ENCODE peak calls at places on chromosomes 13 and 19, in six cellular contexts. F is coronary artery, B is glutamatergic neuron, T is fibroblast of lung, Z is psoas muscle, U is Panc1. V is an unnamed sample.

GRCh38 chr13:95509521-95510315 is 42.8 kb upstream of the CLDN10 start:
- DNase-seq in B (no peak), T (no peak), Z (no peak), U (no peak), F (no peak), V (no peak)

GRCh38 chr19:872266-872951 is 12.9 kb downstream of the CFD start:
- DNase-seq in F (no peak), U (no peak), B (peak; percentile 73), T (peak; percentile 75), Z (peak; percentile 60), V (peak; percentile 88)

GRCh38 chr13:104782741-104783140 is 1716.5 kb upstream of the SLC10A2 start:
- DNase-seq in Z (no peak), F (no peak), B (no peak), T (no peak), U (no peak), V (no peak)

GRCh38 chr13:107586216-107586615 is 629.1 kb downstream of the LIG4 start:
- DNase-seq in Z (no peak), T (peak; percentile 58), B (no peak), U (no peak), F (no peak), V (no peak)

GRCh38 chr13:99051768-99052455 is 74.0 kb upstream of the DOCK9 start:
- DNase-seq in F (no peak), Z (no peak), B (no peak), U (no peak), T (no peak), V (no peak)

GRCh38 chr19:16139752-16140151 is 3.7 kb upstream of the HSH2D start:
- DNase-seq in U (no peak), F (no peak), T (no peak), Z (no peak), B (no peak), V (no peak)

GRCh38 chr13:111491021-111491420 is 170.6 kb downstream of the TEX29 start:
- DNase-seq in B (no peak), Z (no peak), F (no peak), U (no peak), T (no peak), V (peak; percentile 68)

GRCh38 chr13:22748866-22749586 is 431.8 kb upstream of the SGCG start:
- DNase-seq in B (no peak), Z (no peak), T (no peak), U (no peak), F (no peak), V (no peak)

GRCh38 chr13:75226755-75227435 is 255.1 kb downstream of the TBC1D4 start:
- DNase-seq in B (no peak), T (peak; percentile 88), U (no peak), F (no peak), Z (no peak), V (no peak)

GRCh38 chr13:38463047-38463446 is 113.4 kb downstream of the UFM1 start:
- DNase-seq in Z (no peak), B (no peak), T (no peak), U (no peak), F (no peak), V (no peak)

GRCh38 chr13:50617134-50617721 is 226.3 kb downstream of the DLEU7 start:
- DNase-seq in F (no peak), T (peak; percentile 63), U (peak; percentile 56), Z (no peak), B (no peak), V (no peak)

GRCh38 chr19:1396019-1396767 is 5.1 kb downstream of the GAMT start:
- DNase-seq in Z (no peak), U (no peak), T (no peak), B (no peak), F (no peak), V (no peak)

GRCh38 chr13:23842406-23842805 is 46.8 kb downstream of the MIPEP start:
- DNase-seq in T (no peak), U (no peak), F (no peak), Z (no peak), B (no peak), V (no peak)

GRCh38 chr13:42214445-42214844 is 57.5 kb upstream of the AKAP11 start:
- DNase-seq in U (no peak), B (no peak), F (no peak), T (no peak), Z (no peak), V (no peak)

GRCh38 chr13:66612983-66613382 is 617.2 kb downstream of the PCDH9 start:
- DNase-seq in U (no peak), T (no peak), F (no peak), B (no peak), Z (no peak), V (no peak)

GRCh38 chr19:30312582-30313352 is 59.4 kb upstream of the ZNF536 start:
- DNase-seq in B (no peak), T (no peak), U (no peak), F (peak; percentile 36), Z (no peak), V (no peak)

DNA sequence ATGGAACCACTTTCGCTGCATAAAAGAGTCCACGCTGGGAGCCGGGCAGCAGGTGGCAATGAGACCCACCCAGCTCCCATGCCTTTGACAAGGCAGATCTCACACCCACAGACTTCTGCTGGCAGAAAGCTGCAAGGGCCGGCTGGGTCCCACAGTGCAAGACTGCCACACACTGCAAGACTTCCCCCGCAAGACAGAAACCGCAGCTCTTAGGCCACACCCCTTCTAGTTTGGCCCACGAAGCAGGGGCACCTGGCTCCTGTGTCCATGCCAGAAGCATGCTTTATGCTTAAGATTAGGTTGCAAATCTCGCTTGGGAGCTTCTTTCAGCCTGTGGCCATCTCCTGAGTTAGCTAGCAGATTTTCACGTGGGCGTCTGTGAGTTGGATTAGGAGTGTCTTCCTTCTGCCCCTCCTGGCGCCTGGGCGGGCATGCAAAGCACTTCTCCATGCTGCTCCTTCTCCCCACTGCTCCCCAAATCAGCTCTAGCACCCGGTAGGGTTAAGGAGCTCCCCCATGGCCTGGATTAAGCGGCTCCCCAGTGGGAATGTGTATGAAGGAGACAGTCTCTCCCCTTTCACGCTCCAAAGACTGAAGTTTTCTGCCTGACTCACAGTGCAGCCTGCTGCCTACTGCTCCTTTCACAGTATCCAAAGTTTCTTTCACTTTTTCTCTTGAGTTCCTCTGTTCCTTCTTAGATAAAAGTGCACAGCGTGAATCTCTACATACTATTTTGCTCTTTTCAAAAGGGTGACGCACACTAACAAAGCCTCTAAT is 17.7 kb downstream of the GPC6 start:
- DNase-seq in T (peak; percentile 56), B (no peak), Z (no peak), U (no peak), F (no peak), V (no peak)
- TF ChIP-seq CTCF in T (no peak), B (no peak), Z (no peak), U (no peak), F (no peak), V (no peak)

GRCh38 chr19:58007285-58007684 is 4.7 kb upstream of the ZNF606 start:
- DNase-seq in F (no peak), U (no peak), Z (no peak), T (no peak), B (no peak), V (no peak)
- TF ChIP-seq CTCF in F (no peak), U (no peak), Z (no peak), T (no peak), B (no peak), V (no peak)

GRCh38 chr19:33304760-33305647 is 2.7 kb upstream of the CEBPA start:
- DNase-seq in T (no peak), B (no peak), U (no peak), Z (no peak), F (peak; percentile 55), V (no peak)
- TF ChIP-seq CTCF in T (no peak), B (no peak), U (peak; percentile 65), Z (no peak), F (no peak), V (no peak)

DNA sequence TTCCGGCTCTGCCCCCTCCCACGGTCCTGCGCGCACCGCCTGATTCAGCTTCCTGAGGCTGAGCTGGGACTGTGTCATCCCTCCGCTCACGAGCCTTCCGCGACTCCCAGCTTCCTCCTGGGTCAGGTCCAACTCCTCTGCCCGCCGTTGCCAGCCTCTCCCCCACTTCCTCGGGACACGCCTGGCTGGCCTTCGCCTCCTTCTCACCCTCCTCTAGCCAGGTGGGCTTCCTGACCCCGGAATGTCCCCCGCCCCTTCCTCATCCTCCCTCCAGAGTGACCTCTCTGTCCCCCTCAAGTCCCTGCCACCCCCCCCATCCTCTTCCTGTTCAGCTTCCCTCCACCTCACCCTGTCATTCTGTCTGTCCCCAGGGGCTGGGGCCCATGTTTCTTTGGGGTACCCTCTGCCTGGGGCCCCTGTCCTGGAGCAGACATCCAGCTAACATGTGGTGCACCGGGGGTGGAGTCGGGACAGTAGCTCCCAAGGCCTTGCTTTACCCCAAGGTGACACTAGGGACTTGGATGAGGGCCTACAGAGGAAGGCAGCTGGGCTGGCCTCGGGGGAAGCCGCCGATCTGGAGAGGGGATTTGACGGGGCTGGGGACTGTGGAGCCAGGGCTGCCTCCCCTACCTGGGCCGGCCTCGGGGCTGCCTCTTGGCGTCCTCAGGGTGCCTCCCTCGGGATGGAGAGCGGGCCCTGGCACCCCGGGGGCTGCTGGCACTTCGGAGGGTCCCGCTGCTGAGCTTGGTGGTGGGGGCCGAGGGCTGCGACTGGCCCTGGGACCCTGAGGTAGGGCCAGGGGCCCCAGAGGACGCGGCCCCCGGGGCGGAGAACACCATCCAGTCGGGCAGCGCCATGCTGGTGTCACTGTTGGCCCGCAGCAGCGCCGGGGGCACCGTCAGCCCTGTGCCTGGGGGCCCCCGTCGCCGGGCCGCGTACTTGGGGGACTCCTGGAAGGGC is 16.5 kb downstream of the SHANK1 start:
- DNase-seq in Z (no peak), U (no peak), B (no peak), T (no peak), F (no peak), V (no peak)
- TF ChIP-seq CTCF in Z (no peak), U (no peak), B (no peak), T (no peak), F (no peak), V (no peak)

GRCh38 chr19:50152578-50152977 is 10.5 kb downstream of the IZUMO2 start:
- DNase-seq in U (no peak), T (no peak), Z (no peak), B (no peak), F (no peak), V (no peak)

GRCh38 chr19:50148528-50148927 is 14.6 kb downstream of the IZUMO2 start:
- DNase-seq in F (no peak), T (no peak), U (no peak), B (no peak), Z (no peak), V (no peak)

GRCh38 chr19:50147462-50148423 is 15.3 kb downstream of the IZUMO2 start:
- DNase-seq in F (peak; percentile 90), B (peak; percentile 86), Z (peak; percentile 89), U (peak; percentile 74), T (peak; percentile 81), V (peak; percentile 89)
- TF ChIP-seq CTCF in F (peak; percentile 32), B (peak; percentile 11), Z (peak; percentile 44), U (peak; percentile 88), T (peak; percentile 34), V (peak; percentile 40)